ENCODE peak calls at places on chromosomes 3 and 15, in five cellular contexts. B is heart right ventricle, R is sigmoid colon, L is fibroblast of pulmonary artery, F is tibial nerve. K is an unnamed sample.

GRCh38 chr15:44385344-44385942 is 42.0 kb upstream of the CTDSPL2 start:
- DNase-seq in F (no peak), B (no peak), L (peak), R (no peak), K (no peak)

GRCh38 chr3:42667096-42667522 is 13.6 kb downstream of the ZBTB47 start:
- DNase-seq in B (no peak), R (peak), F (no peak), L (no peak), K (no peak)

GRCh38 chr3:100252006-100252405 is 8.8 kb upstream of the TBC1D23 start:
- DNase-seq in R (no peak), B (no peak), F (no peak), L (no peak), K (no peak)

GRCh38 chr15:29319823-29320222 is 50.2 kb upstream of the NSMCE3 start:
- DNase-seq in F (no peak), R (no peak), L (no peak), B (no peak), K (no peak)

GRCh38 chr15:68818088-68818670 is 2.5 kb downstream of the ANP32A start:
- DNase-seq in L (peak), F (peak), R (peak), B (peak), K (peak)

GRCh38 chr15:35484231-35484945 is 61.6 kb downstream of the DPH6 start:
- DNase-seq in R (no peak), B (no peak), F (no peak), L (peak), K (no peak)

GRCh38 chr15:101066501-101067408 is 147.6 kb downstream of the LRRK1 start:
- DNase-seq in L (no peak), R (no peak), B (no peak), F (no peak), K (no peak)

GRCh38 chr3:100702082-100703014 is 6.9 kb upstream of the TFG start:
- DNase-seq in F (no peak), B (no peak), L (no peak), R (no peak), K (no peak)

GRCh38 chr3:196537319-196537984 is 22.3 kb upstream of the SMCO1 start:
- DNase-seq in R (no peak), F (peak), B (no peak), L (no peak), K (no peak)

GRCh38 chr15:89812847-89813320 is 1.8 kb downstream of the ANPEP start:
- DNase-seq in B (no peak), R (no peak), F (no peak), L (no peak), K (no peak)

GRCh38 chr15:89814112-89814742 is 425 bp downstream of the ANPEP start:
- DNase-seq in F (no peak), L (no peak), B (no peak), R (no peak), K (no peak)

GRCh38 chr15:89815769-89816168 is 1.1 kb upstream of the ANPEP start:
- DNase-seq in R (no peak), L (no peak), B (no peak), F (no peak), K (no peak)

GRCh38 chr15:89812126-89812846 is 2.4 kb downstream of the ANPEP start:
- DNase-seq in B (no peak), F (peak), L (peak), R (peak), K (peak)

GRCh38 chr15:89813381-89814111 is 1.1 kb downstream of the ANPEP start:
- DNase-seq in L (no peak), F (no peak), R (no peak), B (no peak), K (no peak)
- H3K4me3 ChIP-seq in L (peak), F (peak), R (peak), B (peak), K (peak)

DNA sequence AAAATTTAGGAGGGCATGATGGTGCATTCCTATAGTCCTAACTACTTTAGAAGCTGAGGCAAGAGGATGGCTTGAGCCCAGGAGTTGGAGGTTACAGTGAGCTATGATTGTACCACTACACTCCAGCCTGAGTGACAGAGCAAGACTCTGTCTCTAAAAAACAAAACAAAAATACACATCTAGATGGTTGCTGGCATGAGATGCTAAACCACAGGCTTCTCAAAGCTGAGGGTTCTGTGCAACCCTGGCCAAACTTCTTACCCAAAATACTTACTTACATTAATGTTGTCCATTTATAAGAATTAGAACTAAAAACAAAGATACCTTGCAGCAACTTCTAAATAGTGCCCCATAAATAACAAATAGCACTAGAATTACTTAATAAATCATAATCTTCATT is 14.3 kb upstream of the ARHGEF3 start:
- DNase-seq in L (no peak), B (no peak), R (no peak), F (no peak), K (no peak)
- TF ChIP-seq CTCF in L (no peak), B (no peak), R (no peak), F (no peak), K (no peak)

DNA sequence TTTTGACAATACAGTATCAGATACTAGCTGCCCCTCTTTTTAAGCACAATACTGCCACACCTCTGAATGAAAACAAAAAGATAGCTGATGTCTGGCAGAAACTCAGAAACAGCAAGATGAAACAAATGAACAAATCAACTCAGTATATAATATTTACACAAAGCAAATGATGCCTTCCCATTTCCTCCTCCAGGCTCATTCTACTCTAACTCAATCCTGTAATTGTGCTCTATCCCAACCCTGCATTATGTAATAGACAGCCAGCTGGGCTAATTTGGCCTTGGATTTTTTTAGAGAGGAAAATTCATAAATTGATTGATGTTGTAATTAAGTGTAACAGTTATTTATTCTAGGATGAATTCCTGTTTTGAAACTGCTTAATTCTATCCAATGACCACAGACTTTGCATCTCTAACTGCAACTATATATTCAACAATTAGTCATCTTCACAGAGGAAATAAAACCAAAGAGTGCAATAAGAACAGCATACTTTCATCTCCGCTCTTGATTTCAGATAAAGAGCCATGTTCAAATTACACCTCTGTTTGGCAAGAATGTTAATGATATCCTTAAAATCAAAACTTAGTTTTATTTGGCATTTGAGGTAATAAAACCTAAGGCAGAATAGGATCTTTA is 6.1 kb downstream of the ATG3 start:
- DNase-seq in F (no peak), B (no peak), L (peak), R (no peak), K (no peak)
- H3K4me3 ChIP-seq in F (no peak), B (no peak), L (no peak), R (no peak), K (no peak)

GRCh38 chr3:94304953-94305352 is 242.1 kb downstream of the NSUN3 start:
- DNase-seq in B (no peak), L (no peak), R (no peak), F (no peak), K (no peak)

GRCh38 chr3:94305835-94306685 is 243.2 kb downstream of the NSUN3 start:
- DNase-seq in B (no peak), F (no peak), R (no peak), L (no peak), K (no peak)

GRCh38 chr3:94301346-94301745 is 238.5 kb downstream of the NSUN3 start:
- DNase-seq in L (no peak), F (no peak), B (no peak), R (no peak), K (no peak)

GRCh38 chr3:94303266-94303665 is 240.4 kb downstream of the NSUN3 start:
- DNase-seq in B (no peak), L (no peak), R (no peak), F (no peak), K (no peak)

DNA sequence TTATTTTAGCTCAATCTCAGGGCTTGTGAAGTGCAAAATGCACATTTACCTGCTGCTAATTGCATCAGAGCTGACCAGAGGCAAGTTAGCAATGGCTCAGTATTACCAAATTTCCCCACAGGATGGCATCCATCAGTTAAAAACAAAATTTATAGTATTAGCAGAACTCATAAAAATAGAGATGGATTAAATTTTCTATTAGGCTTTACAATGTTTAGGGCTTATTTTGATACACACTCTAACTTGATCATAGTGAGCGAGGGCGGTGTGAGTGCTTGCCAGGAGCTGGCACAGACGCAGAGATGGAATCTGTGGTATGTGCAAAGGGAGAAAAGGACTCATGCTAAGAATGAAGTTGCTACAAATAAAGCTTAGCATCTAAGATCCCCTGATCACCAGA is 241.0 kb downstream of the NSUN3 start:
- DNase-seq in L (peak), F (peak), R (no peak), B (no peak), K (peak)
- TF ChIP-seq CTCF in L (peak), F (peak), R (no peak), B (no peak), K (peak)

DNA sequence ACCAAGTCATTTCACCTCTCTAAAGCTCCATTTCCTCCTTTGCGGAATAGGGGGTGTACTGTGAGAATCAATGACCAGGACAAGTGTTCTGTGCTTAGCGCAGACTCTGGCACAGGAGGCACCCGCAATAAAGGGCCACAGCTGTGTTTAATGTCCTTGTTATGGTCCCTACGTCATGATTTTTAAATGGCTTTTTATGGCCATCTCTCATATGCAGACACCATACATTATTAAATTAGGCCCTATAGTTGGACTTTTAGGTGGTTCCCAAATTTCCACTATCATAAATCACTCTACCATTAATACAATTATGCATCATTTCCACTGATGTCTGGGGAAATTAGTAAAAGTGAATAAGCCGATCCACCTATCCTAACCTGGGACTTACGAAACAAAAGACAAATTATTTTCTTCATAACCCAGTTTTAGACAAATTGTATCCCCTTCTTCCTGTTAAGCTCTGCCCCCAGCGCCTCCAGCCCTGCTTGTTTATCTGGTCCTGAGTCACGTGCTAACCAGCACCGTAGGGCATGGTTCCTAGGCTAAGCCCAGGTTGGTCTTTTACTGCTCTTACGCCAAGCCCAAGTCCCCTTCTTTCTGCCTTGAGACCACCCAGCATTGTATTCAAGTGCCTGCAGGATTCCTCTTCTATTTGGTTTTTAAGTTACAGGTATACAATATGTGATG is 278.3 kb downstream of the SHQ1 start:
- DNase-seq in F (no peak), R (no peak), L (no peak), B (no peak), K (no peak)
- H3K4me3 ChIP-seq in F (no peak), R (no peak), L (no peak), B (no peak), K (no peak)